ENCODE peak calls at places on chromosomes 3 and 15, in nine cellular contexts. R, O, K, G, M, E, N, J and L are unnamed samples.

GRCh38 chr3:195076981-195077610 is 193.9 kb downstream of the XXYLT1 start:
- DNase-seq in R (no peak), O (no peak), K (no peak), G (no peak), M (peak), E (no peak), N (no peak), J (no peak), L (no peak)

GRCh38 chr3:147940400-147940799 is 531.2 kb downstream of the ZIC1 start:
- DNase-seq in R (no peak), O (no peak), K (no peak), G (no peak), M (no peak), E (no peak), N (no peak), J (no peak), L (no peak)

GRCh38 chr3:179991104-179991503 is 45.6 kb downstream of the PEX5L start:
- DNase-seq in R (no peak), O (no peak), K (no peak), G (no peak), M (no peak), E (no peak), N (no peak), J (no peak), L (no peak)

GRCh38 chr3:139540686-139541085 is 1.1 kb upstream of the RBP1 start:
- DNase-seq in R (no peak), O (no peak), K (no peak), G (no peak), M (no peak), E (no peak), N (no peak), J (no peak), L (no peak)

GRCh38 chr3:71428841-71429609 is 154.5 kb downstream of the FOXP1 start:
- DNase-seq in R (no peak), O (peak), K (no peak), G (peak), M (peak), E (peak), N (no peak), J (peak), L (peak)

GRCh38 chr3:138474163-138474562 is 39.7 kb downstream of the ESYT3 start:
- DNase-seq in R (no peak), O (no peak), K (no peak), G (no peak), M (peak), E (no peak), N (no peak), J (no peak), L (no peak)

GRCh38 chr3:39378092-39378491 is 5.1 kb upstream of the SLC25A38 start:
- DNase-seq in R (peak), O (peak), K (peak), G (no peak), M (no peak), E (peak), N (peak), J (peak), L (no peak)

GRCh38 chr3:146136647-146137046 is 24.3 kb downstream of the PLOD2 start:
- DNase-seq in R (no peak), O (no peak), K (no peak), G (no peak), M (no peak), E (no peak), N (no peak), J (no peak), L (no peak)

DNA sequence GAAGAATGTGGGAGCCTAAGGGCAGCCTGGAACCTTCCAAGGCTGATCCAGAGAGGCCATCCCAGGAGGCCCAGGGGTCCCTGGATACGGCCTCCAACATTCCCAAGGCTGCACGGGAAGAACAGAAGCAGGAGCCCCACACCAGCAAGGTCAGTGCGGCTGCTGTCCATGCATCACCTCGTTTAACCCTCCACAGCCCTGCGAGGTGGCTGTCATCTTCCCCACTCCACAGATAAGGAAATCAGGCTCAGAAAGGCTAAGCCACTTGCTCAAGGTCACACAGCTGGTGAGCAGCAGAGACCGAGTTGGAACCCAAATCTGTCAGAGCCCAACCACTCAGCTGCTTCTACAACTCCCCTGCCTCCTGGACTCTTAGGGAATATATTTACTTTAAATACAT is 21.6 kb downstream of the SEMA7A start:
- DNase-seq in R (no peak), O (no peak), K (no peak), G (no peak), M (no peak), E (no peak), N (no peak), J (no peak), L (no peak)
- TF ChIP-seq POLR2A in R (no peak), O (no peak), K (no peak), G (no peak), M (no peak), E (no peak), N (no peak), J (no peak), L (no peak)

DNA sequence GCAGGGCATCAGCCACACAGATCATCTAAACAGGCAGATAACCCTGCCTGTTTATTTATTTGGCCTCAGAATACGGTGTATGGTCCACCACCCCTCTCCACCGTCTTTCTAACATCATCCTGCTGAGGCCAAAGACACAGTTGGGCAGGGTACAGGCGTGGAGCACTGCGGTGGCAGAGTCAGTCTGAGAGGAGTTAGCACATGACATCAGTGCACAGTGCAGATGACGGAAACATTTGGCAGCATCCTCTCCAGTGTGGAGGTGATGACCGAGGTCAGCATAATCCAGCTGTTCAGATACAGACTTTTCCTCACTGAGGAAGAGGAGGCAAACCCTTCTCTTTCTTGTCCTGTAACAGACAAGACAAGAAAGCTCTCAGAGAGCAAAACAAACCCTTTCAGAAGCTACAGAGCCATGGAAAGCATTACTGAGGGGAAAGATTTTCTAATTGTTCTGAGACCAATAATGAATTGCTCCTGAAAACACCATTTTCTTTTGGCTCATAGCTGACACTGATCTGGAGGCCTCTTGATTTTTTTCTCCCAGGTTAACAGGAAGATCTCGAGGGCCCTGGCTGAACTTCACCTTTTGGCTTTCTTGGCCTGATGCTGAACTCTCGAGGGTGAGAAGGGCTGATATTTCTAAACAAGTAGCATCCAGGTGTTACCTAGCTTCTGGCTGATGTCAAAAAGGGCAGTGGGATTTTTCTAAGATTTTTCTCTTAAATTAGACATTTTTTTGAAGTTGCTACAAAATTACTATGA is 20.1 kb upstream of the NFKBIZ start:
- DNase-seq in R (no peak), O (peak), K (peak), G (peak), M (peak), E (peak), N (no peak), J (peak), L (peak)
- TF ChIP-seq POLR2A in R (no peak), O (no peak), K (no peak), G (peak), M (no peak), E (peak), N (no peak), J (peak), L (no peak)

GRCh38 chr3:31984321-31984720 is 2.8 kb downstream of the ZNF860 start:
- DNase-seq in R (no peak), O (no peak), K (no peak), G (no peak), M (no peak), E (no peak), N (no peak), J (no peak), L (no peak)

GRCh38 chr3:31980530-31981205 is 394 bp downstream of the OSBPL10 start:
- DNase-seq in R (peak), O (peak), K (peak), G (peak), M (peak), E (peak), N (peak), J (peak), L (peak)

GRCh38 chr3:31978553-31978952 is 2.5 kb downstream of the OSBPL10 start:
- DNase-seq in R (no peak), O (no peak), K (no peak), G (no peak), M (no peak), E (no peak), N (no peak), J (no peak), L (no peak)

GRCh38 chr3:31979006-31979697 is 1.9 kb downstream of the OSBPL10 start:
- DNase-seq in R (no peak), O (no peak), K (no peak), G (no peak), M (no peak), E (no peak), N (no peak), J (no peak), L (no peak)

DNA sequence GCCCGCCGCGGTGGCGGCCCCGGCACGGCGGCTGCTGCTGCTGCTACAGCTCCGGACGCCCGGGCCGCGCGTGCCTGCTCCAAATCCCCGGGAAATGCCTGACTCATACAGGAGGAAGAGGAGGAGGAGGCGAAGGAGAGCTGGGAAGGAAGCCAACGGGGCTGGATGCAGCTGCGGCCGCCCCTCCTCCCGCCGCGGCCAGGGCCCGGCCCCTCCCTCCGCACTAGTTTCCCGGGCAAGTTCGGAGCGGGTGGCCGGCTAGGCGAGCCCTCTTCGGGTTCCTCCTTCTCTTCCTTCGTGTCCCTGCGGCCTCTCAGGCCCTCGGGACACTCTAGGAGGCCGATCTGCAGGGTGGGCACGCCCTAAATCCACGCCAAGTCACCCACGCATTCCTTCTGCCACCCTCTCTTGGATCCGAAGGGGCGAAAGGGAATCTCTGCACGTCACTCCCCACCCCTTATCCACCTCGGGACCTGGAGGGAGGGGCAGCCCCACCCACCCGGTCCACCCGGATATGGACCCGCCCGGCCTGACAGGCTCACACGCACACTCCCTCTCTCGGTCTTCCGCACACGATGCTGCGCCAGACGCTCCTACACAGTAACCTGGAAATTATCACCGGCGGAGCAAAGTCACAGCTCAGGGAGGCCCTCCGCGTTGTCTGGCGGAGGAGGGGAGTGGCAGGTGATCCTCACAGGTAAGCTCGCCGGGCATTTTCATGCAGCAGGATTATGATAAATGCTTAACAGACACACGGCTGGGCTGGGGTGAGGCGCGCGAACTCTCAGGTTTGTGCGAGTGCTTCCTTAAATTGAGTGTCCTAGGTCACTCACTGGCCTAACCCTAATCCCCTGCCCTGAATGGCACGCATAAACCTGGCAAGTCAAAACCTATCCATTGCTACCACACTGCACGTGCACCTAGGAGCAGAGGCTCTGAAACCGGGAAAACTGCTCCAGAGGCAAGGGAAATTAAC is at the start of the genes OSBPL10 and ZNF860:
- DNase-seq in R (peak), O (peak), K (peak), G (peak), M (peak), E (peak), N (peak), J (peak), L (peak)
- TF ChIP-seq POLR2A in R (no peak), O (peak), K (no peak), G (peak), M (no peak), E (peak), N (peak), J (no peak), L (no peak)

DNA sequence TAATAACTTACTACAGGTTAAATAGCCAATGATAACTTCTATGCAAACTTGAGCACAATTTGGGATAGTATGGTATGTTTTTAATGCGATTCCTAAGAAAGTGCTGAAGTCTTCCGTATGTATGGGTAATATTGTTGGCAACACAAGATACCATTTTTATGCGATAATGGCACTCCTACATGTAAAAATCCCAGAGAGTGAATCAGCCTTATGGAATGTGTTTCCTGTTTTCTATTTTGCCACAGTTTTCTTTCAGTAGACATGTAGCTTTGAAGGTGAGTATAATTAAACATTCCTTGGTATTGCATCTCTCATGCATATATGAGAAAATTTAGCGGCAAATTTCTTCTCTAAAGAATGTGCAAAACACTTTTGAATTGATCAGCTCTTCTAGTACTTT is 396.8 kb upstream of the AZI2 start:
- DNase-seq in R (no peak), O (no peak), K (no peak), G (no peak), M (no peak), E (no peak), N (no peak), J (no peak), L (no peak)
- TF ChIP-seq POLR2A in R (no peak), O (no peak), K (no peak), G (no peak), M (no peak), E (no peak), N (no peak), J (no peak), L (no peak)

DNA sequence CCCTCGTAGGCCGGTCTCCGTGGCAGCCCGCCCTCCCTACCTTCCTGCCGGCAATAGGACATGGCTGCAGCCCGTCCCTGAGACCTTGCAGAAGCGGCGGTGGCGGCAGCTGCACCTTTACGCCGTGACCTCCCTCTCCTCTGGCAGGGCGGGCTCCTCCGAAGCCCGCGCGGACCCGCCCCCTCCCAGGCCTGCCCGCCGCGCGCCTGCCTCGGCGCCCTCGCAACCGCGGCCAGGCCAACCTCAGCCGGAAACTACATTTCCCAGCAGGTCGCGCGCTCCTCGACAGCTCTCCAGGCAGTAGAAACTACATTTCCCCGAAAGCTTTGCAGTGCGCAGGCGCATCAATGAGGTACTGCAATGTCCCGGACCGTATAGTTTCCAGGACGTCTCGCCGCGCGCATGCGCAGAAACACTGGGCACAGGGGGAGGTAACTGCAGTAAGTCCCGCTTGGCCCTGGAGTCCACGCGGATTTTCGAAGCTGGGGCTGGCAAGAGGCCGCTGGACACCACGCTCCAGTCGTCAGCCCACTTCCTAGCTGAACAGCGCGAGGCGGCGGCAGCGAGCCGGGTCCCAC is at the start of the genes CHCHD4 and TMEM43:
- DNase-seq in R (peak), O (peak), K (peak), G (peak), M (peak), E (peak), N (peak), J (peak), L (peak)
- TF ChIP-seq POLR2A in R (peak), O (peak), K (no peak), G (peak), M (peak), E (peak), N (peak), J (peak), L (no peak)

GRCh38 chr3:128415773-128416577 is 50.7 kb downstream of the DNAJB8 start:
- DNase-seq in R (peak), O (no peak), K (no peak), G (no peak), M (no peak), E (no peak), N (no peak), J (no peak), L (peak)
- TF ChIP-seq POLR2A in R (no peak), O (no peak), K (no peak), G (no peak), M (no peak), E (no peak), N (no peak), J (no peak), L (no peak)

GRCh38 chr3:32780071-32780734 is 37.6 kb upstream of the TRIM71 start:
- DNase-seq in R (no peak), O (no peak), K (no peak), G (no peak), M (peak), E (no peak), N (no peak), J (no peak), L (no peak)

GRCh38 chr3:32780735-32781210 is 37.0 kb upstream of the TRIM71 start:
- DNase-seq in R (peak), O (peak), K (peak), G (no peak), M (peak), E (peak), N (no peak), J (no peak), L (no peak)

GRCh38 chr3:32782417-32782816 is 35.4 kb upstream of the TRIM71 start:
- DNase-seq in R (peak), O (no peak), K (no peak), G (no peak), M (peak), E (no peak), N (no peak), J (no peak), L (no peak)

GRCh38 chr3:32778389-32778788 is 39.4 kb upstream of the TRIM71 start:
- DNase-seq in R (peak), O (no peak), K (no peak), G (no peak), M (peak), E (no peak), N (no peak), J (no peak), L (no peak)

DNA sequence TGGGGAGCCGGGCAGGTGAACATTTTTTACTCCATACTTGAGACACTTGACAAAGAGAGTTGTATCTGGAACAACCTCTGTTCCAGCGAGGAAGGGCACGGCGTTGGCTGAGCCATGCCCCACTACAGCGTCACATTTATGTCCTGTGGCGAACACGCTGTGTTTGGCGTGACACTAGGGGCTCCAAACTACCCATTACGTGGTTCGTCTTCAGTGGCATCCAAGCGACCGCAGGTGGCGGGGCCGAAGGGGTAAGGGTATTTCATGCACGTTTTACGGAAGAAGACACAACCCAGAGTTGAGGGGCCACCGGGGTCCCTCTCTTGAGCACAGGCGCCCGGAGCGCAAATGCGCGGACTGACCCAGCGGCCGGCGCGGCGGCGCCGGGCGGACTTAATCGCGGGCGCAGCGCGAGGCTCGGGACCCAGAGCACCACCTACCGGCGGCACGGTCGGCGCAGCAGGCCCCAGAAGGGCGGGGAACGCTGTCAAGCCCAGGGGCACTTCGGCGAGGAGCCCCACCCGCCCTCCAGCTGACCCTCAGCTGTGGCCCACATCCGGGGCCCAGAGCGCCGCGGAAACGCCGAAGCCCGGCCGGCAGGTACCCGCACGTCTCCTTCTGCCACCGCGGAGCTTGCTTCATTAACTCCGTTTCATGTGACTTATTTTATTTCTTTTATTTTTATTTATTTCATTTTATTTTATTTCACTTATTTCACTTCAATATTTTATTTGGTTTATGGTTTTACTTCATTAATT is 36.4 kb upstream of the TRIM71 start:
- DNase-seq in R (peak), O (peak), K (peak), G (peak), M (peak), E (peak), N (peak), J (peak), L (peak)
- TF ChIP-seq POLR2A in R (no peak), O (no peak), K (no peak), G (no peak), M (no peak), E (no peak), N (no peak), J (no peak), L (no peak)

GRCh38 chr15:28726102-28726501 is 13.9 kb upstream of the GOLGA8M start:
- DNase-seq in R (no peak), O (no peak), K (no peak), G (no peak), M (no peak), E (no peak), N (no peak), J (no peak), L (no peak)
- TF ChIP-seq POLR2A in R (no peak), O (no peak), K (no peak), G (no peak), M (no peak), E (no peak), N (no peak), J (no peak), L (no peak)